ENCODE peak calls at places on chromosomes 6 and 20, in nine cellular contexts. P, O, I, V, H, Z, U, W and N are unnamed samples. For H3K27me3, the result is how much of the 10 kb centered on the place peaks cover.

GRCh38 chr6:151374024-151374423 is 17.3 kb downstream of the ZBTB2 start:
- DNase-seq in W (no peak), I (peak), Z (peak), P (no peak), H (no peak), U (no peak), O (no peak), V (no peak), N (no peak)

GRCh38 chr6:24357336-24358218 is at the start of gene DCDC2:
- DNase-seq in V (no peak), I (no peak), U (peak), P (no peak), Z (peak), H (peak), O (peak), W (peak), N (peak)

GRCh38 chr6:105069821-105070445 is 109.9 kb downstream of the POPDC3 start:
- DNase-seq in H (no peak), U (no peak), W (peak), I (peak), Z (no peak), O (no peak), V (no peak), P (no peak), N (no peak)

GRCh38 chr20:61874421-61875068 is 191.1 kb downstream of the TAF4 start:
- DNase-seq in O (peak), V (no peak), P (no peak), W (peak), H (peak), Z (peak), I (peak), U (no peak), N (no peak)

GRCh38 chr20:64161595-64162238 is 2.5 kb upstream of the MYT1 start:
- DNase-seq in P (no peak), H (peak), O (peak), Z (peak), U (no peak), I (peak), V (no peak), W (peak), N (no peak)

GRCh38 chr6:131914967-131915751 is 36.0 kb downstream of the CCN2 start:
- DNase-seq in U (no peak), H (peak), O (peak), Z (peak), W (peak), I (peak), P (peak), V (peak), N (no peak)

GRCh38 chr6:30007132-30007764 is 53.8 kb upstream of the POLR1H start:
- DNase-seq in U (no peak), H (no peak), P (no peak), I (no peak), Z (peak), W (no peak), V (no peak), O (no peak), N (peak)

GRCh38 chr6:167836722-167837121 is 10.0 kb downstream of the AFDN start:
- DNase-seq in O (no peak), Z (no peak), H (peak), I (no peak), W (peak), U (no peak), P (no peak), V (no peak), N (no peak)

GRCh38 chr6:39207421-39208232 is 21.6 kb downstream of the KCNK5 start:
- DNase-seq in U (no peak), Z (no peak), W (no peak), I (no peak), H (no peak), O (no peak), P (no peak), V (no peak), N (no peak)

GRCh38 chr20:34896086-34896551 is 19.7 kb downstream of the ACSS2 start:
- DNase-seq in W (no peak), I (no peak), O (peak), P (no peak), Z (no peak), V (no peak), H (no peak), U (no peak), N (no peak)

GRCh38 chr20:24611360-24612140 is 142.1 kb downstream of the SYNDIG1 start:
- DNase-seq in H (no peak), P (no peak), V (no peak), W (no peak), I (no peak), O (no peak), Z (no peak), U (no peak), N (no peak)

GRCh38 chr6:57147955-57148858 is 23.9 kb upstream of the BAG2 start:
- DNase-seq in P (no peak), H (no peak), I (no peak), W (no peak), O (peak), Z (no peak), V (no peak), U (no peak), N (no peak)

GRCh38 chr6:170271771-170272314 is 19.0 kb downstream of the DLL1 start:
- DNase-seq in U (peak), H (no peak), P (no peak), V (peak), Z (no peak), W (no peak), O (no peak), I (no peak), N (no peak)

GRCh38 chr6:116381000-116381399 is 10.3 kb downstream of the DSE start:
- DNase-seq in Z (no peak), W (no peak), O (no peak), U (no peak), P (no peak), I (peak), V (no peak), H (no peak), N (no peak)

GRCh38 chr20:46434597-46434996 is 28.2 kb upstream of the ELMO2 start:
- DNase-seq in W (no peak), I (no peak), U (no peak), Z (no peak), O (no peak), V (no peak), P (no peak), H (no peak), N (no peak)

GRCh38 chr20:43431120-43431519 is 26.6 kb upstream of the SRSF6 start:
- DNase-seq in W (no peak), H (peak), P (no peak), O (no peak), U (no peak), Z (no peak), V (no peak), I (no peak), N (no peak)

GRCh38 chr20:18428490-18429173 is 38.2 kb downstream of the DZANK1 start:
- DNase-seq in P (no peak), I (peak), V (peak), W (no peak), Z (no peak), U (no peak), H (peak), O (no peak), N (no peak)

GRCh38 chr6:129432738-129433137 is 277.2 kb downstream of the ARHGAP18 start:
- DNase-seq in V (no peak), U (no peak), W (peak), H (no peak), P (no peak), I (peak), O (no peak), Z (no peak), N (no peak)

GRCh38 chr20:49278036-49278816 is at the start of gene ZNFX1:
- DNase-seq in V (peak), U (peak), H (peak), I (peak), P (peak), Z (peak), O (peak), W (peak), N (peak)

GRCh38 chr20:32709528-32710121 is 33.6 kb downstream of the COMMD7 start:
- DNase-seq in O (no peak), Z (no peak), U (no peak), I (no peak), W (no peak), V (no peak), H (no peak), P (no peak), N (no peak)

GRCh38 chr6:166640342-166641043 is 13.4 kb upstream of the RPS6KA2 start:
- DNase-seq in I (no peak), O (no peak), H (no peak), V (no peak), U (no peak), P (no peak), Z (peak), W (no peak), N (no peak)

GRCh38 chr20:23242104-23242503 is 108.5 kb upstream of the NXT1 start:
- DNase-seq in W (no peak), V (peak), I (no peak), Z (no peak), P (no peak), H (no peak), O (no peak), U (no peak), N (no peak)

GRCh38 chr6:64221776-64222175 is 586.2 kb downstream of the PHF3 start:
- DNase-seq in I (no peak), W (no peak), Z (no peak), U (no peak), H (no peak), P (no peak), O (no peak), V (no peak), N (no peak)

GRCh38 chr6:155472886-155473285 is 17.2 kb upstream of the NOX3 start:
- DNase-seq in O (peak), H (peak), P (no peak), Z (no peak), I (no peak), U (no peak), W (peak), V (no peak), N (no peak)

GRCh38 chr20:17660667-17661066 is 21.4 kb downstream of the RRBP1 start:
- DNase-seq in U (no peak), P (no peak), H (no peak), O (no peak), I (no peak), V (no peak), W (no peak), Z (no peak), N (peak)

GRCh38 chr6:164039954-164040375 is 625.4 kb downstream of the QKI start:
- DNase-seq in V (no peak), U (peak), W (no peak), O (no peak), P (no peak), I (no peak), Z (peak), H (peak), N (peak)

GRCh38 chr6:116036075-116036773 is 24.5 kb downstream of the FRK start:
- DNase-seq in H (no peak), U (no peak), W (no peak), Z (no peak), O (no peak), P (no peak), I (no peak), V (no peak), N (no peak)

GRCh38 chr20:51178153-51178552 is 155.2 kb upstream of the KCNG1 start:
- DNase-seq in P (no peak), I (no peak), W (no peak), H (no peak), U (no peak), O (no peak), V (no peak), Z (no peak), N (no peak)
- H3K27me3 ChIP-seq in P (under half), I (under half), W (under half), H (under half), U (under half), O (under half), V (under half), Z (under half), N (under half)

GRCh38 chr6:4693158-4693557 is 83.0 kb upstream of the CDYL start:
- DNase-seq in U (no peak), O (no peak), V (no peak), I (peak), W (no peak), H (peak), P (no peak), Z (no peak), N (no peak)

GRCh38 chr6:4682431-4683159 is 93.6 kb upstream of the CDYL start:
- DNase-seq in V (no peak), P (no peak), W (no peak), Z (no peak), U (no peak), H (no peak), I (no peak), O (no peak), N (no peak)

GRCh38 chr6:4692664-4693063 is 83.5 kb upstream of the CDYL start:
- DNase-seq in U (no peak), P (no peak), H (no peak), Z (no peak), I (no peak), V (no peak), W (no peak), O (no peak), N (no peak)

GRCh38 chr6:4687989-4688947 is 87.9 kb upstream of the CDYL start:
- DNase-seq in O (peak), H (peak), V (no peak), W (peak), I (peak), U (no peak), Z (no peak), P (no peak), N (no peak)

GRCh38 chr6:4687656-4687988 is 88.6 kb upstream of the CDYL start:
- DNase-seq in U (no peak), W (no peak), P (no peak), O (no peak), I (no peak), V (no peak), Z (no peak), H (no peak), N (no peak)
- H3K27ac ChIP-seq in U (no peak), W (peak), P (no peak), O (peak), I (peak), V (no peak), Z (no peak), H (no peak), N (no peak)

GRCh38 chr6:28208180-28208659 is 16.9 kb upstream of the ZSCAN9 start:
- DNase-seq in H (peak), O (no peak), P (no peak), V (no peak), Z (peak), I (no peak), U (no peak), W (peak), N (no peak)
- H3K27me3 ChIP-seq in H (under half), O (half or more), P (half or more), V (half or more), Z (under half), I (under half), U (half or more), W (half or more), N (under half)

GRCh38 chr6:22028403-22028802 is 268.4 kb downstream of the PRL start:
- DNase-seq in I (no peak), H (no peak), Z (no peak), P (no peak), O (no peak), U (no peak), V (no peak), W (no peak), N (no peak)
- H3K27ac ChIP-seq in I (no peak), H (no peak), Z (no peak), P (no peak), O (no peak), U (no peak), V (no peak), W (no peak), N (peak)

DNA sequence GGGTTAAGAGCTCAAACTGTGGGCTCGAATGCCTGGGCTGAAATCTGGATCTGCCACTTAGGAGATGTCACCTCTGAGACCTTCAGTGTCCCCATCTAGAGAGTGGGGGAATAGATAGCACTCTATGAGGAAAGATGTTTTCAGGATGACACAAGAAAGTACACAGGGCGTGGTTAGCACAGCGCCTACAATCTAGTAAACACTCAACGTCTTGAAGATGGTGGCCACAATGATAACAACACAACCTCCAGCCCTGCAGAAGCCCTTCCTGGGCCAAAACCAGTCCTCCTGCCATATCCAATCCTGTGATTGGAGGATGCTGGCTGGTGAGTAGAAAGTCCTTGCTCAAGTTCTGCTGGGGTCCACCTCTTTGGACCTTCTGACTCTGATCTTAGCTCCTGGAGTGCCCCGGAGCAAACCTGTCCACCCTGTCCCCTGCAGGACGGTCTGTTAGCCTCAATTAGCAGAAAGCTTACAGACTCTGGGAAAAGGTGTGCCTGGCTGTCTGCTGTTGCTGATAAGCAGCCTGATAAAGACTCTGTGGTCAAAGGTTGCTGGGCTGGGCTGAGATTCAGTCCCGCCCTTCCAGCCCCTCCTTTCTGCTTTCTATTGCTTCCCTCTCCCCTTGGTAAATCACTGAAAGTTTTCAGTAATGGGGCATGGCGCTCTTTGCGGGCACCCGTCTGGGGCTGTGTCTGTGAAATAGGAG is 8.2 kb downstream of the EDN3 start:
- DNase-seq in U (no peak), V (no peak), Z (no peak), P (no peak), O (no peak), I (no peak), W (no peak), H (no peak), N (no peak)
- H3K27me3 ChIP-seq in U (under half), V (under half), Z (under half), P (under half), O (under half), I (half or more), W (under half), H (under half), N (under half)

GRCh38 chr6:90167514-90168379 is 128.9 kb downstream of the BACH2 start:
- DNase-seq in O (no peak), H (peak), V (no peak), W (no peak), U (no peak), I (no peak), Z (no peak), P (no peak), N (no peak)
- H3K27ac ChIP-seq in O (no peak), H (no peak), V (no peak), W (no peak), U (peak), I (no peak), Z (no peak), P (no peak), N (peak)

GRCh38 chr20:60304931-60305330 is 346.7 kb downstream of the CDH26 start:
- DNase-seq in W (no peak), H (no peak), O (no peak), I (no peak), P (no peak), U (no peak), V (no peak), Z (no peak), N (no peak)
- H3K27me3 ChIP-seq in W (under half), H (under half), O (under half), I (under half), P (under half), U (under half), V (under half), Z (under half), N (under half)